ENCODE peak calls at places on chromosomes 5 and 9, in six cellular contexts. Q is adrenal gland; S is CD4-positive, alpha-beta memory T cell; N is cardiac muscle cell; H is HepG2; P is effector memory CD4-positive, alpha-beta T cell. U is an unnamed sample. For H3K4me1 and H3K9me3, the result is how much of the 10 kb centered on the place peaks cover.

GRCh38 chr9:71663931-71664459 is 104.3 kb downstream of the CEMIP2 start:
- DNase-seq in Q (no peak), S (no peak), N (no peak), H (peak), P (no peak), U (no peak)

GRCh38 chr9:91094324-91095083 is 267.2 kb downstream of the AUH start:
- DNase-seq in Q (no peak), S (no peak), N (no peak), H (no peak), P (no peak), U (no peak)

GRCh38 chr5:52997424-52997823 is 8.3 kb downstream of the ITGA2 start:
- DNase-seq in Q (no peak), S (no peak), N (no peak), H (peak), P (no peak), U (no peak)

GRCh38 chr5:55597014-55597981 is 62.5 kb upstream of the PLPP1 start:
- DNase-seq in Q (peak), S (no peak), N (peak), H (no peak), P (no peak), U (peak)

GRCh38 chr9:92455217-92455616 is 27.1 kb downstream of the ASPN start:
- DNase-seq in Q (no peak), S (no peak), N (no peak), H (peak), P (no peak), U (no peak)

GRCh38 chr9:99753436-99753835 is 68.2 kb upstream of the NR4A3 start:
- DNase-seq in Q (no peak), S (no peak), N (no peak), H (no peak), P (no peak), U (no peak)

GRCh38 chr9:94743035-94743954 is 16.8 kb downstream of the AOPEP start:
- DNase-seq in Q (no peak), S (no peak), N (peak), H (no peak), P (no peak), U (no peak)

GRCh38 chr9:125632321-125633115 is 74.5 kb downstream of the MAPKAP1 start:
- DNase-seq in Q (no peak), S (no peak), N (no peak), H (peak), P (no peak), U (no peak)

GRCh38 chr5:159878988-159879471 is 37.3 kb upstream of the ADRA1B start:
- DNase-seq in Q (peak), S (no peak), N (peak), H (peak), P (no peak), U (peak)

GRCh38 chr5:145937432-145938250 is 1.3 kb downstream of the SH3RF2 start:
- DNase-seq in Q (no peak), S (no peak), N (no peak), H (peak), P (no peak), U (no peak)
- H3K4me1 ChIP-seq in Q (under half), S (under half), N (under half), H (half or more), P (under half), U (under half)

DNA sequence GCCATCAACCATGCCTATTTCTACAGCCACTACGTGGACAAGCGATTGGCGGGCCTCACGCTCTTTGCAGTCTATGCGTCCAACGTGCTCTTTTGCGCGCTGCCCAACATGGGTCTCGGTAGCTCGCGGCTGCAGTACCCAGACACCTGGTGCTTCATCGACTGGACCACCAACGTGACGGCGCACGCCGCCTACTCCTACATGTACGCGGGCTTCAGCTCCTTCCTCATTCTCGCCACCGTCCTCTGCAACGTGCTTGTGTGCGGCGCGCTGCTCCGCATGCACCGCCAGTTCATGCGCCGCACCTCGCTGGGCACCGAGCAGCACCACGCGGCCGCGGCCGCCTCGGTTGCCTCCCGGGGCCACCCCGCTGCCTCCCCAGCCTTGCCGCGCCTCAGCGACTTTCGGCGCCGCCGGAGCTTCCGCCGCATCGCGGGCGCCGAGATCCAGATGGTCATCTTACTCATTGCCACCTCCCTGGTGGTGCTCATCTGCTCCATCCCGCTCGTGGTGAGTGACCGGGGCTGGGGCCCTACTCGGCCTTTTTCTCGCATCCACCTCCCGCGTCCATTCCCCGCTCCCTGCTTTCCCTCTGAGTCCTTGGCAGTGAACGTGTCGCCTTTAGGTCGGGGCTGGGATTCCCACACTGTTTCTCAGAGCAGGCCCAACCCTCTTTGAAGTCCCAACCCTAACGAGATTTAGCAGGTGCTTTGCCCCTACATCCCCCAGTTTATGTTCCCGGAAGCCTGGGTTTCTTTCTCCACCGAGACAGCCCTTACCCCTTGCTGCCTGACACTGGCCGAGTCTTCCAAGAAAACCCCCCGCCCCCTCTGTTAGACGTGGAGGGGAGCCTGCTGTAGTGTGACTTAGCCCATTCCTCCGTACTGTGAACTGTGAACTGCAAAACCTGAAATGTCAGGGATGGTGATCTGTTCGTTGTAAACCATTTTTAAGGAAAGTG is 1.9 kb downstream of the PTGER4 start:
- DNase-seq in Q (peak), S (no peak), N (no peak), H (no peak), P (no peak), U (peak)
- H3K27ac ChIP-seq in Q (peak), S (peak), N (no peak), H (no peak), P (peak), U (no peak)

DNA sequence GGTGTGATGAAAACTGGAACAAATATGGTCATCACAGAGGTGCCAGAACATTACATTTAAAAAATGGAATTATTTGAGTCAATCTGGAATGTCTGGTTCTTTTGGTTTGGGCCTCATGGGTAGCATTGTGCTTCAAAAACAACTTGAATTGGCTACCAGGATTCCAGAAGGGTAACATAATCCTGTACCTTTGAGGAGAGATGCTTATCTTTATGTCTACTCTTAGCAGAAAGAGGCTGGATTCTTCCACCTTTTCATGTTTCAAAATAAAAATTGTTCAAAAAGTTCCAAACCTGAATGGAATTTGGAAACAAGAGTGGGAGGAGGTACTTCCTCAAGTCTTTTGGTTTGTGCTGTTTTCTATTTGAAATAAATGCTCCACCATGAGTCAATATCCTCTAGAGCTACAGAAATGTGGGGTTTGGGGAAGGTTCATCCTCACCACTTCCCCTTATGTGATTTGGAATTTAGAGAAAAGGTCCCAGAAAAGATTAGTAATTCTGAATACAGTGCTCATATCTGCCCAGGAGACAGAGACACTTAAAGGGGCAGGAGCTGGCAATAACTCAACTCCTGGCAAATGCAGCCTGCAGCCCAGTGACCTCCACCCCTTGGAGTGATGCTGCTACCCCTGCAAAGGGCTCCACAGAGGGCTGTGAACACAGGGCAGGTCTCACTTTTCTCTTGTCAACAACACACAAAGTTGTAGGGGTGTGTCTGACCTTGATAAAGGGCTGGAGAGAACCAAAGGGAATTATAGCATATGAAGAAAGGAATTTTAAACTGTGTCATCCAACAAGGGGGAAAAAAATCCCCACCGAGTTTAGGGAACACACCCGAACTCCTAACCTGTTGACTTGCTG is 272.8 kb downstream of the CWC27 start:
- DNase-seq in Q (no peak), S (no peak), N (peak), H (no peak), P (no peak), U (no peak)
- H3K9me3 ChIP-seq in Q (under half), S (under half), N (under half), H (under half), P (under half), U (under half)

GRCh38 chr5:102243213-102243612 is 52.9 kb downstream of the SLCO4C1 start:
- DNase-seq in Q (no peak), S (no peak), N (no peak), H (no peak), P (no peak), U (no peak)
- H3K4me1 ChIP-seq in Q (under half), S (under half), N (under half), H (under half), P (under half), U (under half)

GRCh38 chr5:154472871-154473580 is 5.0 kb downstream of the HAND1 start:
- DNase-seq in Q (no peak), S (no peak), N (no peak), H (no peak), P (no peak), U (peak)
- H3K27ac ChIP-seq in Q (no peak), S (no peak), N (peak), H (no peak), P (no peak), U (no peak)

GRCh38 chr9:85741875-85742629 is at the start of gene AGTPBP1:
- DNase-seq in Q (peak), S (peak), N (peak), H (peak), P (peak), U (peak)
- H3K9me3 ChIP-seq in Q (under half), S (under half), N (under half), H (under half), P (under half), U (under half)

DNA sequence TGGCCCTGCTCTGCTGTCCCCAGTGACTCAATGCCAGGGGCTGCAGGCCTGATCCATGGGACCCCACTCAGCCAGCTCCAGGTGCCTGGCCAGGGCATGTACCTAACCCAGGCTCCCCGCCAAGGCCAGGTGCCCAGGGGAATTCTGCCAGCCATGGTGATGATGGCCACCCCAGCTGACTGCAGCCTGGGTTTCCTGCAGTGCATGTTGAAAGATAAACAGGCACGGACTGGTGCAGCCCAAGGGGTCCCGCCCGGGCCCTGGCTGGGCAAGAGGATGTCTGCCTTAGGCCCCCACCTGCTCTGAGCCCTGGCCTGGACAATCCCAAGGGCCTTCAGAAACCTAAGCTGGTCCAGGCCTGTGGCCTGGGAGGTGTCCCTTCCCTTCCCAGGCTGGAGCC is 1.2 kb downstream of the ABCA2 start:
- DNase-seq in Q (no peak), S (no peak), N (no peak), H (no peak), P (no peak), U (no peak)
- H3K4me1 ChIP-seq in Q (under half), S (half or more), N (under half), H (half or more), P (half or more), U (under half)

DNA sequence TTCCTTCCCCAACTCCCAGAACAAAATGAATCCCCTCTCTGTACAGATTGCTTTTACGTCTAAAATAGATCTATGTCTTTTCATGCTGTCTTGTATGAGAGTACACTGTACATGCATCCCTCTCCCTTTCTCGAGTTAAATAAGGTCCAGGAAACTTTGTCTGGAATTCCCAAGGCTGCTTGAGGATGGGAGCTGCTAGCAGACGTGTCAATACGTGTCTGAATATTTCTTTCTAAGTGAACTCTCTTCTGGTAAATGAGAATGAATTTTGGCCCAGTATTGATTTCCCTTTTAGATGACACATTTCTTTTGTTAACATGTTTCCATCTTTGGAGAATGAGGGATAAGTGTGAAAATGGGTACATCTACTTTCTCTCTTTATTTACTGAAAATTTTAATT is 59.6 kb upstream of the GAS1 start:
- DNase-seq in Q (no peak), S (no peak), N (no peak), H (no peak), P (no peak), U (no peak)
- H3K27ac ChIP-seq in Q (no peak), S (no peak), N (no peak), H (no peak), P (no peak), U (no peak)

GRCh38 chr5:179152144-179152895 is 92.1 kb downstream of the ZNF354C start:
- DNase-seq in Q (no peak), S (no peak), N (no peak), H (no peak), P (no peak), U (peak)

GRCh38 chr5:179153921-179154345 is 93.8 kb downstream of the ZNF354C start:
- DNase-seq in Q (no peak), S (no peak), N (no peak), H (no peak), P (no peak), U (peak)

GRCh38 chr5:179152941-179153340 is 92.8 kb downstream of the ZNF354C start:
- DNase-seq in Q (no peak), S (no peak), N (no peak), H (no peak), P (no peak), U (peak)

GRCh38 chr5:179154346-179154990 is 94.3 kb downstream of the ZNF354C start:
- DNase-seq in Q (peak), S (no peak), N (no peak), H (no peak), P (no peak), U (peak)

GRCh38 chr5:179153341-179153901 is 93.2 kb downstream of the ZNF354C start:
- DNase-seq in Q (no peak), S (no peak), N (no peak), H (no peak), P (no peak), U (peak)
- H3K9me3 ChIP-seq in Q (under half), S (under half), N (under half), H (under half), P (under half), U (under half)

DNA sequence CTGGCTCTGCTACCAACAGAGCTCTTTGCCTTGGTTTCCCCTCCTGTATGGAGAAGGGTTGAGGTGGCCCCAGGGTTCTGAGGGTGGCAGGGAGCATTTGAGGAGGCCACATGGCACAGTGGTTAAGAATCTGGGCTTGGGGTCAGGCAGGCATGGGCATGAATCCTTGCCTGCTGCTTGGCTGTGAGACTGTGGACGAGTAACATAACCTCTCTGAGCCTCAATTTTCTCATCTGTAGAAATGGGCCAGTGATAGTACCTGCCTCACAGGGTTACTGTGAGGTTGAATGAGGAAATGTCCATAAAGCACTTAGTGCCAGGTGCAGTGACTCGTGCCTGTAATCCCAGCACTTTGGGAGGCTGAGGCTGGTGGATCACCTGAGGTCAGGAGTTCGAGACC is 5.1 kb upstream of the NDST1 start:
- DNase-seq in Q (no peak), S (no peak), N (no peak), H (no peak), P (no peak), U (peak)
- H3K4me1 ChIP-seq in Q (half or more), S (under half), N (under half), H (half or more), P (under half), U (half or more)

U was measured in right cardiac atrium.